ENCODE peak calls at places on chromosome 5, in four cellular contexts. One of them, this sample, is unnamed.
A peak's percentile ranks its signal among the peaks of the same experiment; 100 is the strongest.

GRCh38 chr5:52743970-52744369 is 43.7 kb upstream of the ITGA1 start:
- DNase-seq in natural killer cell: no peak
- DNase-seq in AG08396: peak; percentile 15
- DNase-seq in central memory CD8-positive, alpha-beta T cell: no peak
- DNase-seq in this sample: no peak

GRCh38 chr5:169347786-169348185 is 46.8 kb upstream of the SLIT3 start:
- DNase-seq in natural killer cell: no peak
- DNase-seq in AG08396: no peak
- DNase-seq in central memory CD8-positive, alpha-beta T cell: no peak
- DNase-seq in this sample: no peak

GRCh38 chr5:150599917-150600511 is 40.4 kb upstream of the SYNPO start:
- DNase-seq in natural killer cell: no peak
- DNase-seq in AG08396: peak; percentile 83
- DNase-seq in central memory CD8-positive, alpha-beta T cell: no peak
- DNase-seq in this sample: no peak

GRCh38 chr5:131264453-131265200 is 774 bp downstream of the CDC42SE2 start:
- DNase-seq in natural killer cell: peak; percentile 45
- DNase-seq in AG08396: peak; percentile 24
- DNase-seq in central memory CD8-positive, alpha-beta T cell: no peak
- DNase-seq in this sample: no peak

GRCh38 chr5:160097981-160098380 is 21.3 kb downstream of the PWWP2A start:
- DNase-seq in natural killer cell: no peak
- DNase-seq in AG08396: no peak
- DNase-seq in central memory CD8-positive, alpha-beta T cell: no peak
- DNase-seq in this sample: no peak

GRCh38 chr5:159208508-159209437 is 580 bp downstream of the RNF145 start:
- DNase-seq in natural killer cell: no peak
- DNase-seq in AG08396: peak; percentile 52
- DNase-seq in central memory CD8-positive, alpha-beta T cell: no peak
- DNase-seq in this sample: no peak

GRCh38 chr5:146340260-146341081 is 1.8 kb downstream of the POU4F3 start:
- DNase-seq in natural killer cell: no peak
- DNase-seq in AG08396: peak; percentile 81
- DNase-seq in central memory CD8-positive, alpha-beta T cell: no peak
- DNase-seq in this sample: peak; percentile 34

GRCh38 chr5:96881511-96882115 is 5.3 kb downstream of the ERAP2 start:
- DNase-seq in natural killer cell: no peak
- DNase-seq in AG08396: peak; percentile 20
- DNase-seq in central memory CD8-positive, alpha-beta T cell: no peak
- DNase-seq in this sample: no peak

GRCh38 chr5:72374844-72375243 is 54.7 kb downstream of the PTCD2 start:
- DNase-seq in natural killer cell: no peak
- DNase-seq in AG08396: no peak
- DNase-seq in central memory CD8-positive, alpha-beta T cell: no peak
- DNase-seq in this sample: no peak

GRCh38 chr5:175688352-175689146 is 30.7 kb downstream of the HRH2 start:
- DNase-seq in natural killer cell: no peak
- DNase-seq in AG08396: no peak
- DNase-seq in central memory CD8-positive, alpha-beta T cell: no peak
- DNase-seq in this sample: no peak

GRCh38 chr5:88746438-88746882 is 136.5 kb downstream of the MEF2C start:
- DNase-seq in natural killer cell: no peak
- DNase-seq in AG08396: no peak
- DNase-seq in central memory CD8-positive, alpha-beta T cell: no peak
- DNase-seq in this sample: no peak

GRCh38 chr5:119168401-119168800 is 97.5 kb downstream of the DMXL1 start:
- DNase-seq in natural killer cell: no peak
- DNase-seq in AG08396: no peak
- DNase-seq in central memory CD8-positive, alpha-beta T cell: no peak
- DNase-seq in this sample: no peak